ENCODE peak calls at places on chromosomes 2 and 18, in nine cellular contexts. X, M, C, D, I, O, H, W and N are unnamed samples.

GRCh38 chr2:190627881-190628412 is 20.9 kb upstream of the NAB1 start:
- DNase-seq in X (peak), M (peak), C (no peak), D (no peak), I (no peak), O (no peak), H (peak), W (peak), N (peak)

GRCh38 chr2:145543856-145544255 is 1023.9 kb upstream of the ZEB2 start:
- DNase-seq in X (no peak), M (no peak), C (no peak), D (no peak), I (no peak), O (no peak), H (no peak), W (no peak), N (no peak)

GRCh38 chr2:238695538-238695937 is 152.3 kb upstream of the TWIST2 start:
- DNase-seq in X (no peak), M (no peak), C (peak), D (no peak), I (no peak), O (no peak), H (no peak), W (no peak), N (no peak)

GRCh38 chr18:63237911-63238710 is 81.5 kb downstream of the BCL2 start:
- DNase-seq in X (peak), M (peak), C (peak), D (no peak), I (no peak), O (peak), H (no peak), W (no peak), N (no peak)

GRCh38 chr2:5020451-5020850 is 671.7 kb upstream of the SOX11 start:
- DNase-seq in X (no peak), M (no peak), C (no peak), D (no peak), I (no peak), O (no peak), H (no peak), W (no peak), N (no peak)

GRCh38 chr2:197613509-197613987 is 61.8 kb downstream of the RFTN2 start:
- DNase-seq in X (peak), M (peak), C (peak), D (no peak), I (no peak), O (no peak), H (no peak), W (no peak), N (no peak)

GRCh38 chr2:222844323-222844722 is 16.5 kb upstream of the ACSL3 start:
- DNase-seq in X (peak), M (peak), C (no peak), D (no peak), I (no peak), O (no peak), H (no peak), W (no peak), N (no peak)

GRCh38 chr2:236659758-236660150 is 90.1 kb downstream of the ACKR3 start:
- DNase-seq in X (peak), M (peak), C (peak), D (no peak), I (peak), O (no peak), H (no peak), W (no peak), N (no peak)

GRCh38 chr2:112229365-112229764 is 25.5 kb downstream of the ZC3H8 start:
- DNase-seq in X (peak), M (peak), C (no peak), D (no peak), I (no peak), O (peak), H (no peak), W (no peak), N (no peak)

GRCh38 chr2:79935771-79936657 is 368.5 kb downstream of the LRRTM1 start:
- DNase-seq in X (peak), M (peak), C (peak), D (peak), I (no peak), O (no peak), H (no peak), W (peak), N (peak)

GRCh38 chr2:26224095-26224494 is 20.3 kb downstream of the HADHA start:
- DNase-seq in X (no peak), M (no peak), C (no peak), D (no peak), I (no peak), O (no peak), H (no peak), W (no peak), N (no peak)

GRCh38 chr2:202249864-202250263 is 11.5 kb upstream of the SUMO1 start:
- DNase-seq in X (no peak), M (no peak), C (no peak), D (no peak), I (no peak), O (no peak), H (no peak), W (no peak), N (no peak)

GRCh38 chr2:35973132-35973736 is 382.3 kb upstream of the CRIM1 start:
- DNase-seq in X (peak), M (peak), C (no peak), D (peak), I (no peak), O (no peak), H (no peak), W (no peak), N (peak)

GRCh38 chr2:3584076-3584475 is 9.0 kb downstream of the RPS7 start:
- DNase-seq in X (no peak), M (no peak), C (no peak), D (no peak), I (no peak), O (no peak), H (no peak), W (no peak), N (no peak)

GRCh38 chr2:222169346-222169745 is 129.5 kb downstream of the PAX3 start:
- DNase-seq in X (no peak), M (peak), C (no peak), D (no peak), I (no peak), O (no peak), H (no peak), W (no peak), N (no peak)

GRCh38 chr2:8454797-8455196 is 227.1 kb upstream of the ID2 start:
- DNase-seq in X (no peak), M (no peak), C (no peak), D (no peak), I (no peak), O (no peak), H (no peak), W (no peak), N (no peak)

GRCh38 chr2:126661702-126662465 is 5.9 kb downstream of the GYPC start:
- DNase-seq in X (no peak), M (no peak), C (no peak), D (no peak), I (no peak), O (no peak), H (no peak), W (no peak), N (no peak)

GRCh38 chr2:203014456-203015199 is at the start of gene NBEAL1:
- DNase-seq in X (peak), M (peak), C (peak), D (peak), I (peak), O (peak), H (peak), W (peak), N (peak)

GRCh38 chr2:103785432-103785831 is 1023.6 kb downstream of the TMEM182 start:
- DNase-seq in X (no peak), M (no peak), C (no peak), D (no peak), I (no peak), O (no peak), H (no peak), W (no peak), N (no peak)

GRCh38 chr2:220940646-220941045 is 631.5 kb downstream of the EPHA4 start:
- DNase-seq in X (no peak), M (no peak), C (no peak), D (no peak), I (no peak), O (no peak), H (no peak), W (no peak), N (no peak)

GRCh38 chr2:120464448-120464931 is 118.6 kb downstream of the INHBB start:
- DNase-seq in X (no peak), M (no peak), C (no peak), D (no peak), I (no peak), O (no peak), H (no peak), W (no peak), N (no peak)

GRCh38 chr2:59076079-59076619 is 835.0 kb upstream of the FANCL start:
- DNase-seq in X (no peak), M (no peak), C (no peak), D (no peak), I (no peak), O (no peak), H (no peak), W (no peak), N (no peak)

GRCh38 chr2:21142149-21142548 is 18.4 kb downstream of the TDRD15 start:
- DNase-seq in X (no peak), M (no peak), C (no peak), D (no peak), I (no peak), O (no peak), H (no peak), W (no peak), N (no peak)

GRCh38 chr2:63424329-63425078 is 163.8 kb downstream of the WDPCP start:
- DNase-seq in X (peak), M (peak), C (no peak), D (peak), I (no peak), O (peak), H (peak), W (no peak), N (peak)

GRCh38 chr2:190547914-190548313 is 13.4 kb upstream of the NEMP2 start:
- DNase-seq in X (no peak), M (no peak), C (no peak), D (no peak), I (no peak), O (peak), H (no peak), W (no peak), N (no peak)

GRCh38 chr2:120246546-120247300 is 5.9 kb upstream of the RALB start:
- DNase-seq in X (no peak), M (no peak), C (no peak), D (no peak), I (no peak), O (peak), H (no peak), W (no peak), N (no peak)

GRCh38 chr18:44521673-44522032 is 159.0 kb upstream of the SETBP1 start:
- DNase-seq in X (no peak), M (no peak), C (no peak), D (no peak), I (no peak), O (no peak), H (no peak), W (no peak), N (no peak)

GRCh38 chr2:30226144-30227032 is 4.9 kb upstream of the LBH start:
- DNase-seq in X (peak), M (peak), C (no peak), D (no peak), I (no peak), O (no peak), H (peak), W (no peak), N (peak)

GRCh38 chr18:53799134-53799533 is 425.3 kb downstream of the MBD2 start:
- DNase-seq in X (peak), M (peak), C (no peak), D (no peak), I (no peak), O (no peak), H (no peak), W (no peak), N (no peak)

GRCh38 chr2:70463997-70464396 is 89.6 kb downstream of the TGFA start:
- DNase-seq in X (no peak), M (no peak), C (no peak), D (no peak), I (no peak), O (no peak), H (no peak), W (no peak), N (no peak)

GRCh38 chr2:135238651-135239050 is 186.6 kb downstream of the RAB3GAP1 start:
- DNase-seq in X (no peak), M (no peak), C (no peak), D (no peak), I (no peak), O (no peak), H (no peak), W (no peak), N (no peak)

GRCh38 chr2:218853766-218854165 is 5.8 kb upstream of the WNT6 start:
- DNase-seq in X (peak), M (peak), C (no peak), D (no peak), I (no peak), O (no peak), H (no peak), W (no peak), N (no peak)

GRCh38 chr18:56168049-56168781 is 470.2 kb downstream of the TXNL1 start:
- DNase-seq in X (peak), M (peak), C (peak), D (no peak), I (no peak), O (no peak), H (no peak), W (no peak), N (no peak)

DNA sequence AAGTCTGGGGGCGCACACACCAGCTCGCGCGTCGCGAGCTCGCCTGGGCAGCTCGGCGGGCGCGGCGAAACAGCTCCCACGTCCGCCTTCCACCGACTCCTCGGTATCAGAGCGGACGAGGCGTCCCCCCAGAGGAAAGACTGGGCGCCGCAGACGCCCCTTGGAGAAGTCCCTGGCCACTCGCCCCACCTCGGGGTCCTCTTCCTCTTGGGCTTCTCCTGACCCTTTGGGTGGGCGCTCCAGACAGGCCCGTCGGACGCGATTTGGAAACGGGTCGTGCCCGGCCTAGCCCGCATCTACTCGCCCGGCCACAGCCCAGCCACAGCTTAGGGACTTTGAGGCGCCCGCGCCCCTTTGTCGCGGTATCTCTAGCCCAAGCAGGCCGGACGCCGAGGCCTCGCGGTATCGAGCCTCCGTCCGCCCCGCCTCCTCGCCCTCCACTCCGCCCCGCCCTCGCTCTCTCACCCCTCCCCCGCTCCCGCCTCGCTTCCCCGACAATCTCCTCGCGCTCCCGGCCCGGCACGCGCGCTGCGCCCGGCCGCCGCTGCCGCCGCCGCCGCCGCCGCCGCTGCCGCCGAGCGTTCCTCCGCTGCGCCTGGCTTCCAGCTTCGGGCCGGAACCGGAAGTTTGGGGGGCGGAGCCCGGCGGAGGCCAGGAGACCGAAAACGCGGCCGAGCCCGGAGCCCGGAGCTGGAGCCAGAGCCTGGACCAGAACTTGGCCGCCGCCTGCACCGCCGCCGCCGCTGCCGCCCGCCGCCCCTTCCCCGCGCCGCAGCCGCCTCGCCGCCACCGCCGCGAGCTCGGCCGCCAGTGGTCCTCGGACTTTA is 752 bp upstream of the ACVR2A start:
- DNase-seq in X (peak), M (peak), C (peak), D (peak), I (peak), O (peak), H (peak), W (peak), N (peak)
- TF ChIP-seq CTCF in X (no peak), M (peak), C (peak), D (no peak), I (peak), O (peak), H (no peak), W (peak), N (no peak)

GRCh38 chr18:36415606-36416005 is 118.1 kb downstream of the FHOD3 start:
- DNase-seq in X (no peak), M (peak), C (no peak), D (no peak), I (no peak), O (no peak), H (no peak), W (no peak), N (no peak)

GRCh38 chr18:36419188-36419912 is 121.8 kb downstream of the FHOD3 start:
- DNase-seq in X (no peak), M (no peak), C (no peak), D (no peak), I (no peak), O (no peak), H (no peak), W (no peak), N (no peak)

GRCh38 chr18:36424741-36425142 is 127.2 kb downstream of the FHOD3 start:
- DNase-seq in X (no peak), M (no peak), C (no peak), D (no peak), I (no peak), O (no peak), H (no peak), W (no peak), N (no peak)

GRCh38 chr18:36420826-36421225 is 123.3 kb downstream of the FHOD3 start:
- DNase-seq in X (peak), M (peak), C (no peak), D (no peak), I (no peak), O (no peak), H (no peak), W (no peak), N (no peak)

DNA sequence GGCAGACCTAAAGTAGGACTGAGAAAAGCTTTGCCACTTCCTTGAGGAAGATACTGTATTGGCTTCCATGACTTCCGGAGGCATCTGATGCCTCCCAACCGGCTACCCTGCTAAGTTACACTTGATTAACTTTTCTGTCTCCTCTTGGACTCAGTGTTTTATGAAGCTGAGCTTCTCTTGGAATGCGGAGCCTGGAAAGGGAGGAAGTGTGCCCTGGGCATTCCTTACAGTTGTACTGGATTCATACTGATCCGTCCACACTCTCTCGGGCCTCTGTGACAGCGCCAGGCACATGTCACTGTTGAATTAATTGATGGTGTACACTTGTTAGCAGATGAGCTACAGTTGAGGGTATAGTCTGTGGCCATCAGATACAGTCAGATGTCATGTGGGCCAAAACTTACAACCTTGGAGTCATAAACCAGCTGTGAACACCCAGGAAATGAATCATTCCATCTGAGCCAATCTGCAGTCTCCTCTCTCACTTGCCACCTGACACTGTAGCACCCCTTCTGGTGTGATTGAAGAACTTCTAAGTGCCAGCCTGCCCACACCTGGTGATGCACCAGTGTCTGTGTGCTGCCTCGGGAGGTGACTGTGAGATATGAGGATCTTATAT is 122.5 kb downstream of the FHOD3 start:
- DNase-seq in X (peak), M (no peak), C (no peak), D (peak), I (no peak), O (peak), H (no peak), W (no peak), N (peak)
- TF ChIP-seq CTCF in X (peak), M (peak), C (no peak), D (peak), I (no peak), O (peak), H (no peak), W (no peak), N (peak)

DNA sequence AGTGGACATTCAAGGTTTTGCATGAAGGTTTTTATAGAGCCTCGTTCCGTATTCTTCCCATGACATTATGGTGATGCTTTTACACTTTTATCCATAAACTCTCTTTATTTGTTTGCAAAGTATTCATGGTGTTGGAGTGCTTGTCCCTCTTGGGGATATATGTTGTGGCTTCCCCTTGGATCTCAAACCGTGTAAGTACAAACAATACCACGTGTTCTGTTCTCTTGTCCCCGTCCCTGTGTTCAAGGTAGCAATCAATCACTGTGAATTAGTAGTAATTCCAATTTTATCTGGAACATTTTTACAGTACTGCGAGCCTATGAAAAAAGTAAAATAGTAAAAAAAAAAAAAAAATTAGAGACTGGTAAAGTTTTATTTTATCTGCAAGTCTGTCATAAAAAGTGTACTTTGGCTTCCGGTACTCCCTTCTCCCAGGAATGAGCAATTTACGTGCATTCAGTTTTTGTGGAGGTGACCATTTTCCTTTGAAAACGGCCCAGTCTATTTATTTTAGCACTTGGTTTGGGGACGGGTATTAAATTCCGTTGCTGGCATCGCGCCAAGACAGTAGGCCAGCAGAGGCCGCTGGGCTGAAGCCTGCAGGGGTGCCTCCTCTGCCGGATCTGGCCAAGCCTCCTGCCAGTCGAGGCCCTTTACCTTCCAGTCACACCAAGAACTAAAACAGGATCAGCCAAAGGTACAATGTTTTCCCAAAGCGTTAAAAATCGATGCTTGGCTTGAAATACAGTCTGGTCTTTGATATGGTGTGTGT is 175.7 kb downstream of the SOCS6 start:
- DNase-seq in X (peak), M (peak), C (peak), D (no peak), I (peak), O (no peak), H (peak), W (peak), N (peak)
- TF ChIP-seq CTCF in X (peak), M (peak), C (peak), D (no peak), I (peak), O (peak), H (no peak), W (peak), N (no peak)

DNA sequence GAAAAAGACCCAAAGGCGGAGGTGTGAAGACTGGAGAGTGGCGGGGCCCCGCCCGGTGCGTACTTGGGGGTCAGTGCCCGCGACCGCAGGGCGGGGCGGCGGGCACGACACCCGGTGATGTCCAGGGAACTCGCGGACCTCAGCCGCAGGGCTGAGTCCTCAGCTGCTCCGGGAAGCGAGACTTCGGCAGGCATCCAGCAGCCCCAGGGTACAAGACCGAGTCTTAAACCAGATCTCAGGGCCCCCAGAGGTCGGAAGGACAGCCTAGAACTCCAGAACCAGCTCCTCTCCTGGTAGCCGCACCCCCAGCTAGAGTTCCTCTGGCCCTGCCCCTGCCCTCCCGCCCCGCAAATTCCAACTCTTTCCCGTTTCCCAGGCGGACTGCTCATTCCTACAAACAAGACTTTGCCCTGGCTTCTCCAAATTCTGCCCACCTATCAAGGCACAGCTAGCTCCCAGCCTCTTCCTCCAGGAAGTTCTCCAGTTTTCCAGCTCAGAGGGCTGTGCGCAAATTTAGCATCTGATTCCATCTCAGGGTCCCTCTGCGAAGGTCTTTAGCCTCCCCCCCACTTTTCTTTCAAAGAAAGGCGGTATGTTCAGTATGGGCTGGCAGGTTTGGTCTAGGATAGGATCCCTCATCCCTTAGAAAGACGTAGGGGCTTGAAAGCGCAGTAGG is 26.0 kb upstream of the NOTO start:
- DNase-seq in X (peak), M (no peak), C (no peak), D (no peak), I (no peak), O (no peak), H (no peak), W (no peak), N (peak)
- TF ChIP-seq CTCF in X (no peak), M (no peak), C (no peak), D (no peak), I (no peak), O (no peak), H (no peak), W (no peak), N (no peak)